ENCODE peak calls at places on chromosome 1, in four cellular contexts. One of them, this sample, is unnamed.

GRCh38 chr1:4090556-4090955 is 190.5 kb upstream of the C1orf174 start:
- DNase-seq in transverse colon: no peak
- DNase-seq in hepatocyte: no peak
- DNase-seq in cardiac muscle cell: no peak
- DNase-seq in this sample: no peak

GRCh38 chr1:149914545-149914944 is 3.1 kb downstream of the SV2A start:
- DNase-seq in transverse colon: no peak
- DNase-seq in hepatocyte: no peak
- DNase-seq in cardiac muscle cell: no peak
- DNase-seq in this sample: no peak

GRCh38 chr1:54337928-54338327 is 68.3 kb downstream of the SSBP3 start:
- DNase-seq in transverse colon: no peak
- DNase-seq in hepatocyte: no peak
- DNase-seq in cardiac muscle cell: no peak
- DNase-seq in this sample: no peak

GRCh38 chr1:219905524-219905923 is 22.8 kb downstream of the SLC30A10 start:
- DNase-seq in transverse colon: no peak
- DNase-seq in hepatocyte: no peak
- DNase-seq in cardiac muscle cell: no peak
- DNase-seq in this sample: no peak

GRCh38 chr1:177620636-177621190 is 349.1 kb downstream of the SEC16B start:
- DNase-seq in transverse colon: no peak
- DNase-seq in hepatocyte: peak; percentile 31
- DNase-seq in cardiac muscle cell: no peak
- DNase-seq in this sample: no peak

GRCh38 chr1:20574686-20575543 is 14.0 kb upstream of the CDA start:
- DNase-seq in transverse colon: peak; percentile 89
- DNase-seq in hepatocyte: peak; percentile 84
- DNase-seq in cardiac muscle cell: peak; percentile 87
- DNase-seq in this sample: peak; percentile 94

GRCh38 chr1:41442697-41443251 is 41.7 kb downstream of the EDN2 start:
- DNase-seq in transverse colon: no peak
- DNase-seq in hepatocyte: no peak
- DNase-seq in cardiac muscle cell: peak; percentile 40
- DNase-seq in this sample: no peak

GRCh38 chr1:64133036-64133435 is 70.4 kb upstream of the UBE2U start:
- DNase-seq in transverse colon: no peak
- DNase-seq in hepatocyte: peak; percentile 19
- DNase-seq in cardiac muscle cell: peak; percentile 81
- DNase-seq in this sample: no peak

GRCh38 chr1:234733427-234733826 is 123.4 kb upstream of the IRF2BP2 start:
- DNase-seq in transverse colon: no peak
- DNase-seq in hepatocyte: no peak
- DNase-seq in cardiac muscle cell: no peak
- DNase-seq in this sample: no peak

GRCh38 chr1:46400398-46400797 is 6.3 kb downstream of the FAAH start:
- DNase-seq in transverse colon: peak; percentile 39
- DNase-seq in hepatocyte: no peak
- DNase-seq in cardiac muscle cell: no peak
- DNase-seq in this sample: peak; percentile 30

GRCh38 chr1:89954401-89954800 is 40.5 kb upstream of the ZNF326 start:
- DNase-seq in transverse colon: no peak
- DNase-seq in hepatocyte: no peak
- DNase-seq in cardiac muscle cell: no peak
- DNase-seq in this sample: no peak

GRCh38 chr1:63454269-63454668 is 68.8 kb downstream of the ITGB3BP start:
- DNase-seq in transverse colon: no peak
- DNase-seq in hepatocyte: peak; percentile 21
- DNase-seq in cardiac muscle cell: peak; percentile 38
- DNase-seq in this sample: no peak

GRCh38 chr1:2224621-2225020 is 3.5 kb upstream of the SKI start:
- DNase-seq in transverse colon: no peak
- DNase-seq in hepatocyte: no peak
- DNase-seq in cardiac muscle cell: no peak
- DNase-seq in this sample: peak; percentile 52

GRCh38 chr1:156346636-156347035 is 8.3 kb downstream of the TSACC start:
- DNase-seq in transverse colon: no peak
- DNase-seq in hepatocyte: no peak
- DNase-seq in cardiac muscle cell: peak; percentile 30
- DNase-seq in this sample: no peak

GRCh38 chr1:22262583-22262982 is 119.7 kb upstream of the WNT4 start:
- DNase-seq in transverse colon: peak; percentile 72
- DNase-seq in hepatocyte: peak; percentile 50
- DNase-seq in cardiac muscle cell: no peak
- DNase-seq in this sample: peak; percentile 82

GRCh38 chr1:8674912-8675311 is 142.5 kb downstream of the RERE start:
- DNase-seq in transverse colon: no peak
- DNase-seq in hepatocyte: no peak
- DNase-seq in cardiac muscle cell: no peak
- DNase-seq in this sample: no peak

GRCh38 chr1:29416825-29417557 is 180.7 kb downstream of the PTPRU start:
- DNase-seq in transverse colon: no peak
- DNase-seq in hepatocyte: no peak
- DNase-seq in cardiac muscle cell: peak; percentile 69
- DNase-seq in this sample: no peak

GRCh38 chr1:213135572-213135971 is 84.5 kb downstream of the RPS6KC1 start:
- DNase-seq in transverse colon: no peak
- DNase-seq in hepatocyte: no peak
- DNase-seq in cardiac muscle cell: peak; percentile 25
- DNase-seq in this sample: no peak

GRCh38 chr1:241612533-241613505 is 27.4 kb downstream of the CHML start:
- DNase-seq in transverse colon: no peak
- DNase-seq in hepatocyte: peak; percentile 21
- DNase-seq in cardiac muscle cell: peak; percentile 85
- DNase-seq in this sample: no peak

GRCh38 chr1:178940022-178940765 is 69.3 kb upstream of the ANGPTL1 start:
- DNase-seq in transverse colon: no peak
- DNase-seq in hepatocyte: no peak
- DNase-seq in cardiac muscle cell: peak; percentile 21
- DNase-seq in this sample: no peak

GRCh38 chr1:108815566-108815965 is 41.3 kb downstream of the AKNAD1 start:
- DNase-seq in transverse colon: no peak
- DNase-seq in hepatocyte: no peak
- DNase-seq in cardiac muscle cell: peak; percentile 23
- DNase-seq in this sample: no peak

GRCh38 chr1:5628416-5628815 is 363.8 kb downstream of the NPHP4 start:
- DNase-seq in transverse colon: no peak
- DNase-seq in hepatocyte: no peak
- DNase-seq in cardiac muscle cell: no peak
- DNase-seq in this sample: no peak

GRCh38 chr1:208434008-208434407 is 189.8 kb upstream of the PLXNA2 start:
- DNase-seq in transverse colon: no peak
- DNase-seq in hepatocyte: no peak
- DNase-seq in cardiac muscle cell: peak; percentile 2
- DNase-seq in this sample: no peak

GRCh38 chr1:236608930-236609726 is 4.8 kb upstream of the HEATR1 start:
- DNase-seq in transverse colon: peak; percentile 40
- DNase-seq in hepatocyte: peak; percentile 70
- DNase-seq in cardiac muscle cell: peak; percentile 86
- DNase-seq in this sample: peak; percentile 60
- TF ChIP-seq CTCF in transverse colon: peak; percentile 52
- TF ChIP-seq CTCF in hepatocyte: peak; percentile 64
- TF ChIP-seq CTCF in cardiac muscle cell: peak; percentile 67
- TF ChIP-seq CTCF in this sample: no peak

GRCh38 chr1:244138399-244138798 is 87.3 kb downstream of the ZBTB18 start:
- DNase-seq in transverse colon: no peak
- DNase-seq in hepatocyte: no peak
- DNase-seq in cardiac muscle cell: no peak
- DNase-seq in this sample: no peak

GRCh38 chr1:244137261-244137660 is 86.2 kb downstream of the ZBTB18 start:
- DNase-seq in transverse colon: no peak
- DNase-seq in hepatocyte: no peak
- DNase-seq in cardiac muscle cell: no peak
- DNase-seq in this sample: no peak

GRCh38 chr1:244140420-244140819 is 89.3 kb downstream of the ZBTB18 start:
- DNase-seq in transverse colon: no peak
- DNase-seq in hepatocyte: no peak
- DNase-seq in cardiac muscle cell: no peak
- DNase-seq in this sample: no peak

DNA sequence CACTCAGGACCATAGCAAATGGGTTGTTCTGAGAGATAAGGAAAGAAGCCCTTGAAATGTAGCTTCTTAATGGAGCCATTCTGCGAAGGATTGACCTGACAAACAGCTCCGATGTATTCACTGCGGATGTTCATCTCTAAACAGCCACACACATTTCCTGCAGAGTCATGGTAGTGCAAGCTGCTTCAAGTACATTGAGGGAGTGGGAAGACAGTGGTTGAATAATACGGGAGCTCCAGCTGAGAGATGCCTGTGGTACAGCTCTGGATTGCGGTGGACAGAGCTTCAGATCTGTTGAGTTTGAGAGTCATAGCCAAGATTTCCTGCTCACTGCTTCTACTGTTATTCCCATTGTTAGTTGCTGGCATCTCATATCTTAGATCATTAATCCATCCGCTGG is 86.6 kb downstream of the ZBTB18 start:
- DNase-seq in transverse colon: no peak
- DNase-seq in hepatocyte: no peak
- DNase-seq in cardiac muscle cell: no peak
- DNase-seq in this sample: no peak
- H3K4me3 ChIP-seq in transverse colon: no peak overlapping the region
- H3K4me3 ChIP-seq in hepatocyte: no peak overlapping the region
- H3K4me3 ChIP-seq in cardiac muscle cell: no peak overlapping the region
- H3K4me3 ChIP-seq in this sample: no peak overlapping the region

DNA sequence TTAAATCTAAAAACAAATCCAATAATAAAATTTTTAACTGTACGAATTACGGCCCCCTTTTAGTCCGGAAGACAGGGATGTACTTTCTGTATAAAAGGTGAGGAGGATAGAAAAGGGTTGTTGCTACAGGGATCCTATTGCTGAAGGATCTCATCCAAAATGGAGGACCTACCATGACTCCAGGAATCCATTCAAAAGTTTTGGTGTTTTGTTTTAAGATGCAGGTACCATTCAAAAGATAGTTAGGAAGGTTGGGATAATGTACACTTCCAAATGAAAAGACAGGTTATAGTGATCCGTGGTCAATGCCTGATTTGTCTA is 1.3 kb upstream of the ENAH start:
- DNase-seq in transverse colon: no peak
- DNase-seq in hepatocyte: no peak
- DNase-seq in cardiac muscle cell: no peak
- DNase-seq in this sample: no peak
- H3K4me1 ChIP-seq in transverse colon: peaks cover 8% of the 10 kb centered on the region
- H3K4me1 ChIP-seq in hepatocyte: peaks cover 28% of the 10 kb centered on the region
- H3K4me1 ChIP-seq in cardiac muscle cell: peaks cover 16% of the 10 kb centered on the region
- H3K4me1 ChIP-seq in this sample: peaks cover 6% of the 10 kb centered on the region

GRCh38 chr1:15456313-15456954 is at the start of gene CELA2A:
- DNase-seq in transverse colon: no peak
- DNase-seq in hepatocyte: no peak
- DNase-seq in cardiac muscle cell: no peak
- DNase-seq in this sample: no peak
- TF ChIP-seq CTCF in transverse colon: no peak
- TF ChIP-seq CTCF in hepatocyte: no peak
- TF ChIP-seq CTCF in cardiac muscle cell: no peak
- TF ChIP-seq CTCF in this sample: no peak